ENCODE peak calls at places on chromosomes 3 and 15, in ten cellular contexts. V is HepG2, R is endothelial cell of umbilical vein, N is HCT116, H is upper lobe of left lung, K is H1, W is Panc1, M is spleen, T is GM23338, Y is sigmoid colon. I is an unnamed sample. For H3K36me3, the result is how much of the 10 kb centered on the place peaks cover.

GRCh38 chr15:42149493-42150245 is 6.8 kb downstream of the PLA2G4F start:
- DNase-seq in H (no peak), R (no peak), Y (no peak), M (peak), T (peak), V (peak), W (no peak), N (no peak), K (no peak), I (peak)

GRCh38 chr15:101121511-101122090 is 130.2 kb downstream of the CHSY1 start:
- DNase-seq in K (peak), W (no peak), R (peak), V (no peak), N (no peak), T (peak), M (peak), Y (peak), H (peak), I (peak)

GRCh38 chr15:42324308-42324707 is 35.0 kb upstream of the CAPN3 start:
- DNase-seq in R (peak), M (no peak), N (no peak), W (no peak), V (no peak), T (no peak), Y (no peak), H (no peak), K (no peak), I (no peak)

GRCh38 chr15:50576156-50576555 is 29.7 kb upstream of the USP50 start:
- DNase-seq in W (no peak), M (no peak), K (no peak), T (no peak), Y (no peak), V (peak), H (no peak), R (no peak), N (no peak), I (no peak)

GRCh38 chr3:193978030-193978429 is 157.9 kb upstream of the HES1 start:
- DNase-seq in T (no peak), Y (no peak), R (no peak), V (no peak), M (no peak), K (no peak), W (no peak), H (no peak), N (no peak), I (no peak)

GRCh38 chr15:96207377-96208006 is 123.0 kb upstream of the NR2F2 start:
- DNase-seq in M (no peak), H (no peak), N (no peak), W (no peak), Y (no peak), R (no peak), T (no peak), K (no peak), V (no peak), I (no peak)

GRCh38 chr15:45794768-45795486 is 160.1 kb downstream of the SQOR start:
- DNase-seq in R (no peak), V (peak), T (no peak), M (no peak), Y (no peak), W (no peak), N (no peak), K (no peak), H (no peak), I (no peak)

GRCh38 chr3:11273945-11274344 is 1.7 kb downstream of the ATG7 start:
- DNase-seq in K (no peak), N (no peak), H (peak), R (no peak), W (no peak), M (no peak), Y (no peak), T (no peak), V (no peak), I (no peak)

GRCh38 chr15:70698412-70698811 is 64.9 kb downstream of the UACA start:
- DNase-seq in T (no peak), M (no peak), H (no peak), K (no peak), W (no peak), Y (no peak), V (no peak), R (peak), N (no peak), I (no peak)

GRCh38 chr15:64740361-64741170 is 34.8 kb downstream of the RBPMS2 start:
- DNase-seq in V (peak), N (no peak), R (no peak), H (peak), M (no peak), K (no peak), T (no peak), W (no peak), Y (peak), I (no peak)

GRCh38 chr3:170506556-170506955 is 79.3 kb downstream of the SLC7A14 start:
- DNase-seq in W (no peak), R (peak), H (no peak), K (no peak), N (no peak), T (peak), Y (no peak), V (peak), M (no peak), I (no peak)

GRCh38 chr15:29917600-29918597 is 95.6 kb upstream of the TJP1 start:
- DNase-seq in N (no peak), M (no peak), R (no peak), K (no peak), Y (no peak), H (no peak), V (no peak), T (no peak), W (no peak), I (no peak)

GRCh38 chr3:121723485-121723884 is 26.1 kb downstream of the GOLGB1 start:
- DNase-seq in V (no peak), W (no peak), M (no peak), T (no peak), H (no peak), N (no peak), R (peak), K (no peak), Y (no peak), I (no peak)

GRCh38 chr3:116140100-116140689 is 305.1 kb downstream of the LSAMP start:
- DNase-seq in K (no peak), H (no peak), N (peak), T (peak), R (peak), M (no peak), Y (no peak), V (peak), W (no peak), I (no peak)

GRCh38 chr3:99708207-99708745 is 69.9 kb downstream of the COL8A1 start:
- DNase-seq in Y (no peak), N (no peak), T (no peak), M (no peak), H (no peak), R (no peak), W (no peak), K (no peak), V (no peak), I (no peak)

GRCh38 chr3:115788921-115789470 is 165.7 kb downstream of the GAP43 start:
- DNase-seq in T (no peak), M (no peak), W (no peak), Y (no peak), V (peak), N (peak), K (no peak), R (no peak), H (no peak), I (no peak)

GRCh38 chr3:135449046-135449445 is 516.5 kb upstream of the PPP2R3A start:
- DNase-seq in M (no peak), N (no peak), W (no peak), T (no peak), V (no peak), H (no peak), Y (no peak), R (no peak), K (no peak), I (no peak)

GRCh38 chr15:75723847-75724660 is 11.4 kb upstream of the CSPG4 start:
- DNase-seq in M (peak), K (no peak), R (peak), T (peak), V (peak), H (peak), N (no peak), Y (peak), W (no peak), I (peak)

GRCh38 chr3:65485826-65486592 is 552.7 kb downstream of the MAGI1 start:
- DNase-seq in W (no peak), Y (no peak), V (no peak), R (no peak), H (no peak), T (no peak), K (no peak), M (no peak), N (no peak), I (no peak)

GRCh38 chr3:70360985-70361384 is 48.5 kb upstream of the MDFIC2 start:
- DNase-seq in K (no peak), W (no peak), T (no peak), N (no peak), Y (no peak), H (no peak), V (no peak), R (peak), M (no peak), I (no peak)

GRCh38 chr3:77320514-77320913 is 280.6 kb downstream of the ROBO2 start:
- DNase-seq in K (no peak), R (peak), W (no peak), T (peak), Y (no peak), N (peak), V (peak), M (no peak), H (no peak), I (no peak)

GRCh38 chr3:101070260-101071121 is 77.3 kb upstream of the ABI3BP start:
- DNase-seq in V (peak), Y (peak), N (peak), W (no peak), K (peak), M (peak), R (peak), H (peak), T (peak), I (peak)

GRCh38 chr3:138974467-138974866 is 27.4 kb downstream of the FOXL2NB start:
- DNase-seq in R (peak), H (no peak), N (no peak), T (no peak), M (no peak), K (no peak), Y (no peak), V (no peak), W (no peak), I (no peak)

GRCh38 chr3:151638555-151638954 is 95.2 kb upstream of the AADACL2 start:
- DNase-seq in V (peak), K (no peak), T (no peak), M (no peak), R (no peak), Y (no peak), H (no peak), N (no peak), W (no peak), I (no peak)

GRCh38 chr15:83153288-83153687 is 45.8 kb downstream of the TM6SF1 start:
- DNase-seq in V (no peak), K (no peak), R (no peak), Y (no peak), N (no peak), T (no peak), W (no peak), M (no peak), H (no peak), I (no peak)

GRCh38 chr3:106589306-106589942 is 720.6 kb upstream of the CBLB start:
- DNase-seq in Y (no peak), N (no peak), R (no peak), M (no peak), T (no peak), W (no peak), H (no peak), K (no peak), V (no peak), I (no peak)

GRCh38 chr3:51384145-51384729 is 854 bp upstream of the MANF start:
- DNase-seq in W (no peak), R (peak), H (peak), T (peak), Y (peak), N (no peak), V (no peak), K (peak), M (peak), I (no peak)

GRCh38 chr3:122313261-122313660 is 11.8 kb upstream of the CSTA start:
- DNase-seq in W (no peak), K (no peak), M (no peak), T (no peak), N (no peak), H (no peak), Y (no peak), R (no peak), V (no peak), I (no peak)

GRCh38 chr3:13344663-13345062 is 75.5 kb downstream of the NUP210 start:
- DNase-seq in K (no peak), R (no peak), H (no peak), V (no peak), W (no peak), Y (no peak), T (no peak), N (no peak), M (no peak), I (no peak)

GRCh38 chr3:13345284-13345683 is 74.8 kb downstream of the NUP210 start:
- DNase-seq in R (no peak), W (no peak), H (no peak), T (no peak), M (no peak), V (no peak), N (no peak), K (no peak), Y (no peak), I (no peak)

GRCh38 chr3:13346481-13347389 is 73.4 kb downstream of the NUP210 start:
- DNase-seq in H (peak), K (peak), N (no peak), M (peak), W (no peak), T (peak), R (no peak), Y (no peak), V (no peak), I (peak)

GRCh38 chr3:13345772-13346171 is 74.3 kb downstream of the NUP210 start:
- DNase-seq in R (no peak), H (no peak), T (no peak), K (no peak), Y (no peak), M (no peak), N (no peak), W (no peak), V (no peak), I (no peak)

DNA sequence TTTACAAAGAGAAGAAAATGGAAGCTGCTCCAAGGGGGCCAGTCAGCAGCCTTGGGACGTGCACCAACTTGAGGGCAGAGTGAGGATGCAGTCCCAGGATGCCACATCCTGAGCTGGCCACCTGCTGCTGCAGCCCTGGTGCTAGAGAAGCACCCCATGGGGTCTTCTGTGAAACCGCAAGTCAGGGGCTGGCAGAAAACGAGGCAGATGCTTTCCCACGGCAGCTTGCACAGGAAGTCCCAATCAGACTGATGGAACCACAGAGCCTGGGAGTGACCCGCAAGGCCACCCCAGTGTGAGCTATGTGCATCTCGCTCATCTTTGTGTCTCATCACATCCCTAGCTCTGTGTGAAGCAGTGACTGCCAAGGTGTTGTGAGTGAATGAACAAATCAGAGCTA is 76.5 kb downstream of the NUP210 start:
- DNase-seq in H (no peak), W (no peak), T (no peak), R (no peak), M (no peak), Y (no peak), K (no peak), V (no peak), N (no peak), I (no peak)
- H3K36me3 ChIP-seq in H (under half), W (under half), T (under half), R (under half), M (half or more), Y (under half), K (under half), V (under half), N (under half), I (half or more)

DNA sequence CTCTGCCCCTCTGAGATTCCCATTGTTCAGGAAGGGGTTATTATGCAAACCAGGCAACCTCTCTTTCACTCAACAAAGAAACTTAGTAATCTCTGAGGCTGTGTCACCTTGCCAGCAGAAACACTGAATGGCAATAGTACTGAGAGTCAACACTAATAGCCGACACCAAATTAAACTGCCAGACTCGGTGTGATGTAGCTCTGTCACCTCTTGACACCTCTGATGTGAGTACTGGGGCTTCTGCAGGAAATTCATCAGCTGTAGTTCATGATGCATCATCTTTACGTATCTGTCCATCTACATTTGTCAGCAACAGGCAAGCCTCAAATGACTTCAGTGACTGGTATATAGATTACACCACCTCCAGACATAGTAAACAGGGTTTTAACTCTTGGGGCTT is 65.0 kb upstream of the ONECUT1 start:
- DNase-seq in T (no peak), W (no peak), H (no peak), M (no peak), V (no peak), R (no peak), K (no peak), Y (no peak), N (no peak), I (no peak)
- TF ChIP-seq POLR2AphosphoS5 in T (no peak), W (no peak), H (no peak), M (no peak), V (no peak), R (no peak), K (no peak), Y (no peak), N (no peak), I (no peak)

DNA sequence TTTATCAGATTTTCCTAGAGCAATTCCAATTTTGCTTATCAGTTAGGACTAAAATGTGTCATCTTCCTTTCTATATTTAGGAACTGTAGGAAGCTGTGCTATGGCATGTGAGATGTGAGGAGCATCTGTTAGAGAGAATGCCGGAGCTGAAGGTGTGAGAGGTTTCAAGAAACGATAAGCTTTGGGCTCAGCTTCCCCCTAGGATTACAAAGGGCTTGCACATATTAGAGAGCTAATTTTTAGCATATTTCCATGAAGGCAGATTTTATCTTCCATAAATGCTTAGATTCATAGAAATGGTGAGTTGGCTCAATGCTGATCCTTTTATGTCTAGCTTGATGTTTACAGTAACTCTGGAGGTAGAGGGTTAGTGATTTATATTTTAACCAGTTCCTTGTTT is 120.2 kb downstream of the CNTN4 start:
- DNase-seq in W (no peak), M (no peak), Y (no peak), K (no peak), R (no peak), N (no peak), T (no peak), H (no peak), V (no peak), I (no peak)
- H3K36me3 ChIP-seq in W (under half), M (under half), Y (under half), K (under half), R (under half), N (under half), T (under half), H (under half), V (under half), I (under half)

GRCh38 chr3:197478746-197479668 is 76.8 kb downstream of the BDH1 start:
- DNase-seq in H (no peak), Y (no peak), W (no peak), R (no peak), M (no peak), N (no peak), T (no peak), V (no peak), K (no peak), I (no peak)
- TF ChIP-seq POLR2AphosphoS5 in H (no peak), Y (no peak), W (no peak), R (no peak), M (no peak), N (peak), T (no peak), V (no peak), K (no peak), I (no peak)

GRCh38 chr3:37149246-37149645 is 25.1 kb downstream of the LRRFIP2 start:
- DNase-seq in K (no peak), Y (no peak), W (no peak), N (no peak), R (no peak), T (no peak), M (no peak), V (no peak), H (peak), I (no peak)
- H3K36me3 ChIP-seq in K (under half), Y (under half), W (under half), N (under half), R (under half), T (under half), M (under half), V (under half), H (under half), I (under half)

GRCh38 chr3:179015551-179016020 is 56.0 kb downstream of the ZMAT3 start:
- DNase-seq in H (no peak), Y (no peak), R (peak), M (no peak), W (peak), T (peak), N (peak), V (peak), K (peak), I (peak)
- TF ChIP-seq POLR2AphosphoS5 in H (no peak), Y (no peak), R (no peak), M (no peak), W (no peak), T (no peak), N (no peak), V (no peak), K (no peak), I (no peak)

DNA sequence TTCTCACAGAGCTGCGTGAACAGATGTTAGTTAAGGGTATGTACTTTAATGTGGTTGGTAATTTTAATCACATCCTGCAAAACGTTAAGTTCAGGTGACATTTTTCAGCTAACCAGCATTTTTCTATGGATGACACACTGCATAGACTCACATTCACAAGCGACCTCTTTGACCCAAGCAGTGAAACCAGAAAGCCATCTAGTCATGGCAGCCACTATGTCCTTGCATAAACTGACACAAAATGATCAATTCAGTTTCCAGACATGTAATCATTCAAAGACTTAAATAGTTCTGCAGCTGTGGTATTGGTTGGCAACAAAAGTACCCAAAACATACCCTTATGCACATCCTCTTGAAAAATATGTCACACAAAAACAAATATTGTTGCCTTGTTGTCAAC is 7.4 kb upstream of the CAPN7 start:
- DNase-seq in R (no peak), K (no peak), Y (no peak), T (no peak), H (no peak), V (no peak), W (no peak), N (no peak), M (no peak), I (no peak)
- H3K36me3 ChIP-seq in R (under half), K (under half), Y (under half), T (under half), H (under half), V (under half), W (under half), N (under half), M (under half), I (under half)

DNA sequence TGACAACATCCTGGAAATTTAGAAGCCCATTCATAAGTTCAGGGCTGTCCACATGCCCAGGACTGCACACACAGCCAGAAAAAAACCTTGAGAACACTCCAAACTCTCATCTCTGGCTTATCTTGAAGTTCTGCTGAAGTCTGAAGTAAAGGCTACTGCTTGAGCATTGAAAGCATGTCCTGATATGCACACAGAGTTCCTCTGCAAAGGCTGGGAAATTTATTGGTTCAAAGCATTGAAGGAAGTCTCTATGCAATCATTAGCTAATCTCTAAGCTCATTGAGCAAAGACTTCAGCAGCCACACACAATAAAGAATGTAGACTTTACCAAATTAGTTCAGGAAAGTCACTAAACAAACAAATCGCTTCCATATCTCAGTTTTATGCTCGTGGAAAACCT is 162.0 kb upstream of the STT3B start:
- DNase-seq in M (no peak), V (peak), N (no peak), K (no peak), Y (no peak), T (no peak), H (no peak), R (no peak), W (no peak), I (no peak)
- TF ChIP-seq POLR2AphosphoS5 in M (no peak), V (no peak), N (no peak), K (no peak), Y (no peak), T (no peak), H (no peak), R (no peak), W (no peak), I (peak)